ENCODE peak calls at places on chromosomes 1 and 21, in four cellular contexts. D is HCT116, C is Panc1, M is HepG2. L is an unnamed sample.

GRCh38 chr21:28442085-28442484 is 550.6 kb downstream of the LTN1 start:
- DNase-seq in D (no peak), C (no peak), M (no peak), L (no peak)

GRCh38 chr1:18649713-18650370 is 19.2 kb downstream of the PAX7 start:
- DNase-seq in M (no peak), D (no peak), C (no peak), L (no peak)

GRCh38 chr1:10829067-10829818 is 32.8 kb upstream of the CASZ1 start:
- DNase-seq in D (no peak), C (no peak), M (peak; percentile 16), L (no peak)

GRCh38 chr1:18951416-18951815 is 5.1 kb downstream of the IFFO2 start:
- DNase-seq in D (no peak), M (no peak), C (no peak), L (no peak)

GRCh38 chr1:27487927-27488522 is 1.9 kb downstream of the WASF2 start:
- DNase-seq in C (no peak), D (no peak), M (no peak), L (no peak)

GRCh38 chr1:1273152-1273534 is 511 bp downstream of the UBE2J2 start:
- DNase-seq in M (no peak), D (no peak), C (no peak), L (no peak)

GRCh38 chr21:29586696-29587095 is 288.0 kb downstream of the BACH1 start:
- DNase-seq in C (no peak), M (no peak), D (no peak), L (no peak)

GRCh38 chr1:185409763-185410528 is 92.9 kb upstream of the IVNS1ABP start:
- DNase-seq in C (no peak), M (no peak), D (no peak), L (no peak)

GRCh38 chr1:167650266-167651160 is 20.5 kb downstream of the RCSD1 start:
- DNase-seq in M (no peak), D (no peak), C (no peak), L (no peak)

GRCh38 chr1:98110674-98111073 is 189.8 kb upstream of the DPYD start:
- DNase-seq in M (no peak), D (no peak), C (no peak), L (no peak)

GRCh38 chr1:116902718-116903390 is 6.9 kb upstream of the PTGFRN start:
- DNase-seq in C (no peak), M (no peak), D (no peak), L (no peak)

GRCh38 chr1:38005195-38006007 is at the start of gene FHL3:
- DNase-seq in M (peak; percentile 51), D (no peak), C (no peak), L (peak; percentile 95)

GRCh38 chr1:232568906-232569305 is 61.0 kb downstream of the SIPA1L2 start:
- DNase-seq in D (no peak), M (no peak), C (no peak), L (no peak)

GRCh38 chr1:192951961-192952460 is 107.1 kb downstream of the UCHL5 start:
- DNase-seq in C (peak; percentile 35), M (no peak), D (no peak), L (no peak)

GRCh38 chr1:46467183-46467504 is 22.5 kb upstream of the DMBX1 start:
- DNase-seq in M (no peak), C (no peak), D (no peak), L (no peak)

GRCh38 chr1:199246716-199247115 is 607.9 kb downstream of the PTPRC start:
- DNase-seq in M (no peak), C (no peak), D (no peak), L (no peak)

GRCh38 chr1:207097871-207098324 is 6.1 kb upstream of the C4BPA start:
- DNase-seq in D (no peak), C (no peak), M (no peak), L (no peak)

GRCh38 chr1:26126321-26127084 is 14.9 kb downstream of the PDIK1L start:
- DNase-seq in D (no peak), C (no peak), M (no peak), L (peak; percentile 86)

GRCh38 chr1:229855999-229856650 is 210.9 kb upstream of the GALNT2 start:
- DNase-seq in D (no peak), M (no peak), C (no peak), L (no peak)

GRCh38 chr1:201268604-201269151 is 14.6 kb upstream of the PKP1 start:
- DNase-seq in M (no peak), C (no peak), D (no peak), L (no peak)

GRCh38 chr21:35619184-35619583 is 441.1 kb downstream of the SETD4 start:
- DNase-seq in C (no peak), D (no peak), M (no peak), L (no peak)

GRCh38 chr21:39556176-39556575 is 56.6 kb upstream of the B3GALT5 start:
- DNase-seq in D (no peak), C (no peak), M (no peak), L (no peak)

GRCh38 chr1:184300446-184300845 is 86.4 kb upstream of the C1orf21 start:
- DNase-seq in C (no peak), M (no peak), D (no peak), L (no peak)

GRCh38 chr1:156524985-156525590 is 24.5 kb upstream of the MEF2D start:
- DNase-seq in M (no peak), C (no peak), D (no peak), L (no peak)

GRCh38 chr1:44408181-44409018 is 3.3 kb downstream of the RNF220 start:
- DNase-seq in D (no peak), C (no peak), M (peak; percentile 11), L (no peak)

GRCh38 chr1:224170748-224171478 is 12.1 kb upstream of the DEGS1 start:
- DNase-seq in M (peak; percentile 13), D (no peak), C (no peak), L (peak; percentile 31)

GRCh38 chr1:8165595-8166360 is 139.7 kb upstream of the ERRFI1 start:
- DNase-seq in D (no peak), M (no peak), C (no peak), L (no peak)

GRCh38 chr1:87221008-87221407 is 107.7 kb upstream of the LMO4 start:
- DNase-seq in D (no peak), M (no peak), C (no peak), L (no peak)

GRCh38 chr1:228783415-228784045 is 48.3 kb downstream of the RHOU start:
- DNase-seq in C (no peak), M (peak; percentile 41), D (no peak), L (no peak)

GRCh38 chr1:183719976-183720497 is 66.9 kb upstream of the APOBEC4 start:
- DNase-seq in C (no peak), M (no peak), D (no peak), L (no peak)

GRCh38 chr1:90850181-90850924 is 133.3 kb upstream of the BARHL2 start:
- DNase-seq in M (peak; percentile 29), C (no peak), D (no peak), L (peak; percentile 48)

GRCh38 chr21:18902641-18903040 is 499.1 kb upstream of the TMPRSS15 start:
- DNase-seq in D (no peak), C (no peak), M (no peak), L (no peak)

GRCh38 chr1:29271724-29272123 is 35.4 kb downstream of the PTPRU start:
- DNase-seq in M (peak; percentile 84), D (no peak), C (no peak), L (no peak)

GRCh38 chr1:47182681-47183235 is 7.1 kb downstream of the PDZK1IP1 start:
- DNase-seq in D (no peak), C (no peak), M (no peak), L (no peak)

DNA sequence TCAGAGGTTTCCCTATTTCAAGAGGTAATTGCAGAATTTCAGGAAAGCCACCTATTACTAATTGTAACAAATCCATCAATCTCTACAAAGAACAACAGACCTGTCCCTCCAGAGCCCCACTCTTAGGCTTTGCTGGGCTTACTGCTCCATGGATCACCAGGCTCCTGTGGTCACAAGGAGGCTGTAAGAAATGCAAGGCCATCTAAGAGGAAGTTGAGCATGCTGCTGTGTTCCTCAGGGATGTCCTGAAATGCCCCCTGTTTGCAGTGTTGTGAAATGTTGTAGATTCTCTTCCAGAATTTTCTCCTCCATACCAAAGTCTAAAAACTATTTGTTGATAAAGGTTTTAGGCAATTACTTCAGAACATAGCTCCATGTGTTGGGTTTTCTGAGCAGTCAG is 24.4 kb upstream of the DUSP23 start:
- DNase-seq in M (no peak), C (no peak), D (no peak), L (no peak)
- TF ChIP-seq TCF7L2 in M (no peak), C (no peak), D (no peak), L (no peak)

GRCh38 chr1:215710340-215710971 is 143.4 kb downstream of the KCTD3 start:
- DNase-seq in C (peak; percentile 25), D (peak; percentile 68), M (peak; percentile 59), L (peak; percentile 45)
- TF ChIP-seq TCF7L2 in C (no peak), D (no peak), M (no peak), L (no peak)

DNA sequence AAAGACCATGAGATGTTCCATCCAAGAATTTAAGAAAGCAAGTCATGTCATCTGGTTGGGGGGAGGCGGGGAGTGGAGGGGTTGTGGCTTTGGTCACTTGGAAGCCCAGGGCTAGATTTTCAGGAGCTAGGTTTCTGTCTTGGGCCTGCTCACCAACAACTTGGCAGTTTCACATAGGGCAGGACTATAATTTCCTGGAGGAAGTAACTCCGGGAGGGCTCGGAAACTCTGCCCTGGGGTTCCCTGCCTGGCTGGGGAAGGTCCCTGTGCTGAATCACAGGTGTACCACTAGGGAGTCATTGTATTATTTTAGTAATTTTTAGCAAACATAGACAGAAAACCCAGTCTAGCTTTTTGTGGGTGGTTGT is 144.9 kb downstream of the GRIK3 start:
- DNase-seq in D (no peak), C (no peak), M (no peak), L (no peak)
- TF ChIP-seq TCF7L2 in D (no peak), C (no peak), M (no peak), L (no peak)

GRCh38 chr1:24639881-24640280 is 3.2 kb upstream of the SRRM1 start:
- DNase-seq in M (peak; percentile 72), C (no peak), D (no peak), L (no peak)

GRCh38 chr1:24639094-24639493 is 4.0 kb upstream of the SRRM1 start:
- DNase-seq in C (no peak), D (no peak), M (no peak), L (no peak)

GRCh38 chr1:24632776-24633175 is 10.3 kb upstream of the SRRM1 start:
- DNase-seq in C (no peak), M (no peak), D (no peak), L (no peak)

GRCh38 chr1:24636661-24637357 is 6.3 kb upstream of the SRRM1 start:
- DNase-seq in C (no peak), D (no peak), M (no peak), L (no peak)

DNA sequence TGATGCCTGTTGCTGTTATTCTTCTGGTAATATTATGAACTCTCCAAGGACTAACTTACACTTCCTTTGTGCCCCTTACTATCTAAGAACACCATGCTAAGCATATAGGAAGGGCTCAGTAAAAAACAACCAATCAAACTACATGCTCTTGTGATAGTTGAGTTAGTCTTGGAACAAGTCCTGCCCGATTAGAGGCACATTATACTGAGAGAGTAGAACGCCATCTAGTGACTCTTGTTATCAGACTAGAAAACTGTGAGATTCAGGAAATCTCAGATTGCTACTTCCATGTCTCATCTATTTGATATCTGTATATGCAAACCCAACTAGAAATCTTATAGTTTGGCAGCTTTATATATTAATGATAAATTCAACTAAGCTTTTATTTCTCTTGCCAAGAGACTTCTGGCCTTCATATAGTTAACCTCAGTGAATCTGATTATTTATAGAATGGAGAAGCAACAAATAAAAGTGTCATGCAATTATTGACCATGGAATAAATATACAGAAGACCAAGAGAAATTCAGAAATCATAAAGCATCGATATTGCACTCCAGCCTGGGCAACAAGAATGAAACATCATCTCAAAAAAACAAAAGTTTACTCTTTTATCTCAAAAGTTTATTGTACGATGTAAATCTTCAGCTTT is 7.8 kb upstream of the SRRM1 start:
- DNase-seq in M (peak; percentile 72), D (peak; percentile 65), C (peak; percentile 58), L (peak; percentile 72)
- TF ChIP-seq TCF7L2 in M (no peak), D (no peak), C (no peak), L (no peak)